ENCODE peak calls at places on chromosomes 12 and 14, in ten cellular contexts. N is activated CD4-positive, alpha-beta T cell treated with anti-CD3 and anti-CD28 coated beads for 36 hours; M is PC-3; E is HepG2; C is activated CD8-positive, alpha-beta T cell treated with anti-CD3 and anti-CD28 coated beads, Interleukin-2, amount 10 ng/mL, durations not matched to agents 7 days and 5 days; Y is mucosa of descending colon; I is left colon; O is DND-41; X is RWPE2; P is Right ventricle myocardium superior. G is an unnamed sample.

GRCh38 chr12:1367731-1368285 is 226.6 kb downstream of the FBXL14 start:
- ATAC-seq in N (no peak), M (no peak), E (no peak), C (no peak), Y (no peak), I (no peak), O (no peak), X (no peak), P (no peak), G (no peak)

GRCh38 chr14:104031384-104031783 is 54.1 kb upstream of the ASPG start:
- ATAC-seq in N (no peak), M (no peak), E (no peak), C (no peak), Y (no peak), I (no peak), O (no peak), X (no peak), P (peak), G (no peak)

GRCh38 chr12:103538397-103538796 is 42.6 kb upstream of the C12orf42 start:
- ATAC-seq in N (peak), M (peak), E (no peak), C (no peak), Y (no peak), I (no peak), O (no peak), X (no peak), P (no peak), G (no peak)

GRCh38 chr14:71377099-71377498 is 469.8 kb downstream of the PCNX1 start:
- ATAC-seq in N (no peak), M (no peak), E (no peak), C (no peak), Y (no peak), I (no peak), O (no peak), X (no peak), P (no peak), G (no peak)

GRCh38 chr12:104064842-104065441 is 611 bp downstream of the HCFC2 start:
- ATAC-seq in N (no peak), M (peak), E (peak), C (no peak), Y (peak), I (peak), O (no peak), X (peak), P (peak), G (no peak)

GRCh38 chr14:83255015-83255726 is 1721.5 kb upstream of the SEL1L start:
- ATAC-seq in N (no peak), M (no peak), E (no peak), C (no peak), Y (no peak), I (no peak), O (no peak), X (peak), P (no peak), G (no peak)

GRCh38 chr12:116880213-116880816 is 926 bp downstream of the HRK start:
- ATAC-seq in N (no peak), M (no peak), E (no peak), C (no peak), Y (no peak), I (no peak), O (no peak), X (peak), P (no peak), G (peak)

GRCh38 chr12:54227376-54227775 is 38.6 kb upstream of the SMUG1 start:
- ATAC-seq in N (no peak), M (no peak), E (no peak), C (no peak), Y (no peak), I (no peak), O (no peak), X (no peak), P (no peak), G (no peak)

GRCh38 chr12:59636945-59637656 is 41.3 kb downstream of the SLC16A7 start:
- ATAC-seq in N (peak), M (no peak), E (no peak), C (no peak), Y (no peak), I (no peak), O (no peak), X (no peak), P (no peak), G (peak)

GRCh38 chr14:48955857-48956256 is 630.3 kb downstream of the RPS29 start:
- ATAC-seq in N (no peak), M (no peak), E (no peak), C (no peak), Y (no peak), I (no peak), O (no peak), X (no peak), P (no peak), G (no peak)

GRCh38 chr14:94771191-94771905 is 1.4 kb upstream of the GSC start:
- ATAC-seq in N (no peak), M (no peak), E (no peak), C (no peak), Y (no peak), I (no peak), O (no peak), X (no peak), P (no peak), G (no peak)

GRCh38 chr14:54120260-54120659 is 163.6 kb upstream of the BMP4 start:
- ATAC-seq in N (no peak), M (no peak), E (no peak), C (no peak), Y (no peak), I (no peak), O (no peak), X (no peak), P (no peak), G (no peak)

GRCh38 chr12:92615703-92616102 is 87.1 kb upstream of the PLEKHG7 start:
- ATAC-seq in N (no peak), M (no peak), E (no peak), C (no peak), Y (no peak), I (no peak), O (no peak), X (peak), P (no peak), G (no peak)

GRCh38 chr12:129911437-129912049 is 7.7 kb upstream of the TMEM132D start:
- ATAC-seq in N (no peak), M (peak), E (peak), C (no peak), Y (peak), I (peak), O (peak), X (peak), P (peak), G (no peak)